ENCODE peak calls at places on chromosomes 2 and 18, in five cellular contexts. V is H1, H is HepG2, R is GM12878, N is K562. O is an unnamed sample.

GRCh38 chr2:101612019-101612418 is 85.5 kb upstream of the MAP4K4 start:
- DNase-seq in H (no peak), N (no peak), R (no peak), V (no peak), O (no peak)

GRCh38 chr2:240499309-240500301 is 58.2 kb downstream of the ANKMY1 start:
- DNase-seq in R (no peak), V (no peak), H (no peak), N (no peak), O (no peak)

GRCh38 chr2:25521665-25522387 is 151.6 kb downstream of the DTNB start:
- DNase-seq in R (peak), V (no peak), H (peak), N (peak), O (peak)

GRCh38 chr2:207710814-207711740 is at the start of gene CCNYL1:
- DNase-seq in H (peak), R (peak), V (peak), N (peak), O (peak)

GRCh38 chr2:82789886-82790276 is 1669.2 kb downstream of the SUCLG1 start:
- DNase-seq in R (no peak), V (no peak), H (no peak), N (no peak), O (no peak)

GRCh38 chr2:128324008-128324896 is 5.6 kb upstream of the HS6ST1 start:
- DNase-seq in V (no peak), H (no peak), R (no peak), N (no peak), O (no peak)

GRCh38 chr2:27717070-27717453 is 53.4 kb downstream of the SLC4A1AP start:
- DNase-seq in N (peak), R (no peak), H (no peak), V (no peak), O (no peak)

GRCh38 chr2:12819098-12819465 is 102.3 kb downstream of the TRIB2 start:
- DNase-seq in V (no peak), R (no peak), N (no peak), H (no peak), O (no peak)

GRCh38 chr2:221997100-221997499 is 301.7 kb downstream of the PAX3 start:
- DNase-seq in H (peak), R (no peak), N (no peak), V (no peak), O (peak)

GRCh38 chr2:235027558-235028214 is 75.9 kb downstream of the SH3BP4 start:
- DNase-seq in N (no peak), H (no peak), R (no peak), V (no peak), O (no peak)

GRCh38 chr18:28767781-28768211 is 590.9 kb upstream of the CDH2 start:
- DNase-seq in V (no peak), R (no peak), H (no peak), N (no peak), O (no peak)

GRCh38 chr2:182504903-182505302 is 78.1 kb upstream of the PDE1A start:
- DNase-seq in V (no peak), N (no peak), R (no peak), H (no peak), O (no peak)

DNA sequence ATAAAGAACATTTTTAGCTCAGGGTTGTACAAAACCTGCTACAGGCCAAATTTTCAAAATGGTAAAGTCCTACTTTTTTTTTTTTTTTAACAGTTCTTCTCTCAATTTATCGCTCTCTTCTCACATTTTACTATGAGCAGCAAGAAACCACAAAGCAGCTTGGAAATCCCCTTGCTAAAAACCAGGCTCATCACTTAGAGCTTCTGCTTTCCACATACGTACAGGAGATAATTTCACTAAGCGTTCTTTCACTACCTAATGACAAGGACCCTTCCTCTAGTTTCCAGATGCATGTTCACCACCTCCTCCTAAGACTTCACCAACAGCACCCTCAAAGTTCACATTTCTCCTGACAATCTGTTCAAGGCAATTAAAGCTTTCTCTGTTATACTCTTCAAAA is 294.9 kb upstream of the CYRIA start:
- DNase-seq in V (no peak), R (peak), N (no peak), H (no peak), O (no peak)
- TF ChIP-seq SP1 in V (no peak), R (no peak), N (no peak), H (no peak), O (no peak)

GRCh38 chr2:223612501-223612900 is 10.3 kb upstream of the SCG2 start:
- DNase-seq in R (no peak), H (no peak), V (no peak), N (no peak), O (no peak)
- H3K4me3 ChIP-seq in R (no peak), H (no peak), V (peak), N (no peak), O (peak)

GRCh38 chr2:232940724-232941123 is 70.7 kb downstream of the SNORC start:
- DNase-seq in R (no peak), H (no peak), N (no peak), V (no peak), O (no peak)

GRCh38 chr2:232941400-232941799 is 71.3 kb downstream of the SNORC start:
- DNase-seq in N (no peak), R (no peak), V (no peak), H (no peak), O (no peak)

GRCh38 chr2:232942831-232943230 is 70.2 kb downstream of the NGEF start:
- DNase-seq in H (no peak), N (no peak), R (no peak), V (no peak), O (no peak)

GRCh38 chr2:232941912-232942595 is 71.0 kb downstream of the NGEF start:
- DNase-seq in H (no peak), R (no peak), N (no peak), V (no peak), O (no peak)

DNA sequence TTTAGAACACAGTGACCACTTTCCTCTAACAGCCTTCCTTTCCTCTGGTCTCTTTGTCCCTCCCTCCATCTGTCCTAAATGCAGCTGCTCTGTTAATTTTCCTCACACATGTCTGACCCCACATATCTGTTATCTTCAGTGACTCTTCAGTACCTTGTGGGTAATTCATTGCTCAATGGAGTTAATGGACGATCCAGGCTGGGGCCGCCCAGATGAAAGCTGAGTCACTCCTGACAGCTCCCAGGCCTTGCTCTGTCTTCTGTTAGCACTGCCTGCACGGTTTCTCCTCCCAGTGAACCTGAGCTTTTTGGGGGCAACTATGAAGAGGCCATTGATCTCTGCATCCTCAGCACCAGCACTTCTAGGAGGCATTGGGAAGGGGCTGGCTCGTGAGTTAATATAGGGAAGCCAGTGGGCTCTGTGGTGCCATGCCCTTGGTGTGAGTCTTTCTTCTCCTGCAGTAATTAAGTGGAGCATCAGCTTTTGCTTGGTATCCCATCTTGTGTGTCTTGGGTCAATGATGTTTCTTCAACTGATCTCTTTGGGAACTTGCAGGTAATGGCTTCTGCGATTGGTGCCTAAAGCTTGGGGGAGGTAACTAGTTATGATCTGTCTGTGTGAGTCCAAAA is 67.3 kb downstream of the SNORC start:
- DNase-seq in V (no peak), H (peak), N (peak), R (no peak), O (no peak)
- TF ChIP-seq SP1 in V (no peak), H (no peak), N (no peak), R (no peak), O (no peak)

DNA sequence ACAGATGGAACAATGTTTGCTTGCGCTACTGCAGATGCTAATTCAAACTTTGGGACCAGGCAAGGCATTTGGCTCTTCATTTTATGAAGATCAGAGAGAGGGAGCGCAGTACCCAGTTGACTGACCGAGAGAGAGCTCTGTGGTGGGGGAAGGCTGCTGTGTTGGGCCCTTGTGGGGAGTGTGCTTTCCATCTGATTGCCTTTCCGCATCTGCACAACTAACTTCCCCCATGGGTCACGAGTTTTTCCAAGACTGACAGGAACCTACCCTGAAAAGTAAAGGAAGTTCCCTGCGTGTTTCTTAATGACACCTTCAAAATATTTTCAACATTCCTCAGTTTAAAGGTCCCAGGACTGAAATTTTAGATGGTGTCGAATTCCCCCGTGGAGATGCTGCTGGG is 2.6 kb upstream of the ARHGAP25 start:
- DNase-seq in R (no peak), V (no peak), H (no peak), N (no peak), O (no peak)
- H3K4me3 ChIP-seq in R (no peak), V (no peak), H (no peak), N (no peak), O (no peak)

O was measured in HCT116.